ENCODE peak calls at places on chromosomes 1 and 21, in four cellular contexts. R, M, L and P are unnamed samples. For H3K4me1, the result is how much of the 10 kb centered on the place peaks cover.

GRCh38 chr21:31873275-31873695 is 465 bp downstream of the HUNK start:
- DNase-seq in L (peak), R (peak), M (peak), P (no peak)

GRCh38 chr1:89973481-89974127 is 21.3 kb upstream of the ZNF326 start:
- DNase-seq in L (no peak), M (no peak), R (peak), P (no peak)

GRCh38 chr21:42121792-42122191 is 50.7 kb downstream of the UMODL1 start:
- DNase-seq in R (no peak), M (no peak), L (no peak), P (no peak)

GRCh38 chr1:222243902-222244301 is 304.0 kb downstream of the HHIPL2 start:
- DNase-seq in M (no peak), R (no peak), L (no peak), P (peak)

GRCh38 chr1:59104191-59104760 is 192.6 kb upstream of the FGGY start:
- DNase-seq in R (no peak), M (no peak), L (no peak), P (no peak)

GRCh38 chr21:16534408-16535099 is 804.8 kb downstream of the USP25 start:
- DNase-seq in M (peak), L (peak), R (no peak), P (no peak)

GRCh38 chr1:6359568-6360496 is 33.7 kb downstream of the ACOT7 start:
- DNase-seq in R (peak), L (peak), M (peak), P (peak)

GRCh38 chr1:84769636-84770035 is 79.4 kb upstream of the SSX2IP start:
- DNase-seq in L (no peak), R (peak), M (no peak), P (no peak)

GRCh38 chr1:203526572-203526971 is 32.6 kb downstream of the OPTC start:
- DNase-seq in R (no peak), L (no peak), M (no peak), P (no peak)

GRCh38 chr1:25971044-25971881 is 26.6 kb downstream of the PAFAH2 start:
- DNase-seq in L (no peak), M (no peak), R (no peak), P (no peak)

GRCh38 chr1:202656057-202656456 is 54.2 kb downstream of the SYT2 start:
- DNase-seq in R (peak), L (no peak), M (no peak), P (no peak)

DNA sequence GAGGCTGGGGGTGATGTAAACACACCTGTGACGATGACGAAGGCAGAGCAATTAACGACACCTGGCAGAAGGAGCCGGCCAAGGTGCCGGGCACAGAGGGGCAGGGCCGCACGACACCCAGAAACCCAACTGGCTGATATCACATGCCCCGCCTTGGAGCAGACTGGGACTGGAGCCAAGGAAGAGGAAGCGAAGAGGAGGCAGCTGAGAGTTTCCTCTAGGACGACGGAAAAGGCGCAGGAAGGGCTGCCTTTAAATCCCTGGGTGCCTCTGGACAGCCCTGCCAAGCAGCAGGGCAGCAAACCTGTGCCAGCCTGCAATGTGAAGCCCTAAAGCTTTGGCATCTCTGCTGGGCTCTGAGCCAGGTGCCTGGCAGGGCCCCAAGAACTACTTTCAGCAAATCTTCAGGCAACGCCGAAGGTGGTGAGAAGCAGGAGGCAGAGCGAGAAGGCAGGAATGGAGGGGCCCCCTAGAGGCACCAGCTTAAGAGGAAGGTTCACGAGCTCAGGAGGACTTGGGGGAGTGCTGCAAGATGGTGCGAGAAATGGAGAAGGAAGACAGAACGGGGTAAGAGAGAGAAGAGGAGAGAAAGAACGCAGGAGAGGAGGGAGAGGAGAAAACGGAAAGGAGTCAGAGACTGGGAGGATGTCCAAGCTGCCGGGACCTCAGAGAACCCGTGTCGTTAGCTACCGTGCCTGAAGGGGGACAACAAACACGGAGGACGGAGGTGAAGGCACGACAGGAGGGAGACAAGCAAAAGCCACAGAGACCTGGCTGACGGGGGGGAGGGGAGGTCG is 25.3 kb upstream of the PEF1 start:
- DNase-seq in R (peak), M (peak), L (peak), P (peak)
- H3K4me3 ChIP-seq in R (no peak), M (no peak), L (peak), P (no peak)

DNA sequence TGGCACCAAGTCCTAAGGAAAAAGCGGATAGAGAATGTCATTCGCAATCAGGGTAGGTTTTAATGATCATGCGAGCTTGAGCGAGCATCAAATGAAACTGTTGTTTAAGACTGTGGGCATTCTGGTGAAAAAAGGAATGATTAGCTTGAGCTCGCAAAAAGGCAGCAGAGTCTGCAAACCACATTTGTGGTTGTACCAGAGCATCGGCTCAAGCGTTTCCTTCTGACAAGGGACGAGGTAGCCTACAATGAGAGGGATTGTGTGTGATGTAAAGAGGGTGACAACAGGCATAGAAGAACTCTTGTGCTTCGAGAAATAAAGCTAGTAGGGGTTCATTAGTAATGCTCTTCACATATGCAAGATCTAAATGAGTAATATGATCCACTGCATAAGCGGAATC is 11.1 kb upstream of the CD48 start:
- DNase-seq in L (no peak), R (no peak), M (no peak), P (no peak)
- H3K4me1 ChIP-seq in L (under half), R (under half), M (under half), P (under half)

GRCh38 chr1:234931404-234931973 is 197.1 kb downstream of the TOMM20 start:
- DNase-seq in R (no peak), L (no peak), M (no peak), P (no peak)

GRCh38 chr1:234933475-234933874 is 195.2 kb downstream of the TOMM20 start:
- DNase-seq in R (no peak), L (peak), M (peak), P (no peak)

GRCh38 chr1:234933031-234933430 is 195.6 kb downstream of the TOMM20 start:
- DNase-seq in R (no peak), M (peak), L (peak), P (no peak)

GRCh38 chr1:234932506-234932905 is 196.1 kb downstream of the TOMM20 start:
- DNase-seq in R (no peak), M (no peak), L (no peak), P (no peak)

GRCh38 chr1:234932106-234932505 is 196.5 kb downstream of the TOMM20 start:
- DNase-seq in R (no peak), M (no peak), L (no peak), P (no peak)
- H3K27ac ChIP-seq in R (no peak), M (no peak), L (no peak), P (no peak)

GRCh38 chr1:18948048-18948912 is 8.2 kb downstream of the IFFO2 start:
- DNase-seq in R (no peak), L (no peak), M (peak), P (no peak)
- H3K4me3 ChIP-seq in R (no peak), L (no peak), M (no peak), P (no peak)

GRCh38 chr1:38699330-38700076 is 160.1 kb downstream of the RRAGC start:
- DNase-seq in L (no peak), R (no peak), M (no peak), P (no peak)

GRCh38 chr1:38700077-38700470 is 159.5 kb downstream of the RRAGC start:
- DNase-seq in M (no peak), R (no peak), L (no peak), P (no peak)

GRCh38 chr1:38696371-38696770 is 163.2 kb downstream of the RRAGC start:
- DNase-seq in R (no peak), M (no peak), L (no peak), P (no peak)

GRCh38 chr1:38697387-38697786 is 162.2 kb downstream of the RRAGC start:
- DNase-seq in R (no peak), L (no peak), M (no peak), P (no peak)

GRCh38 chr1:38701088-38701487 is 158.5 kb downstream of the RRAGC start:
- DNase-seq in R (no peak), M (no peak), L (no peak), P (no peak)
- H3K4me1 ChIP-seq in R (under half), M (under half), L (under half), P (under half)

GRCh38 chr1:236890152-236891056 is 95.3 kb downstream of the MTR start:
- DNase-seq in M (no peak), R (peak), L (no peak), P (no peak)
- H3K27ac ChIP-seq in M (no peak), R (no peak), L (no peak), P (no peak)